ENCODE peak calls at places on chromosomes 4 and X, in ten cellular contexts. U is lung microvascular endothelial cell; G is amygdala; J is DMS 273 treated with DMSO at 0.1 percent for 48 hours; Q is activated effector memory CD4-positive, alpha-beta T cell treated with anti-CD3 and anti-CD28 coated beads, Interleukin-2, amount 50 U/mL, for 16 hours; D is substantia nigra; E is stimulated activated CD4-positive, alpha-beta T cell treated with anti-CD3 and anti-CD28 coated beads, Interleukin-1b, Interleukin-23, amount 100 ng/mL, for 24 hours; X is EH; Z is activated CD4-positive, alpha-beta T cell treated with anti-CD3 and anti-CD28 coated beads, Interleukin-2, amount 10 ng/mL, durations not matched to agents 7 days and 5 days; V is nephron progenitor cell. L is an unnamed sample.

GRCh38 chr4:163895369-163896005 is 401.0 kb downstream of the TMA16 start:
- DNase-seq in D (no peak), J (no peak), E (no peak), G (no peak), Z (peak; percentile 57), U (no peak), X (no peak), V (no peak), Q (peak; percentile 63), L (no peak)

GRCh38 chr4:123260429-123261052 is 136.1 kb upstream of the SPRY1 start:
- DNase-seq in G (no peak), J (no peak), V (no peak), U (no peak), E (no peak), X (no peak), Z (no peak), Q (no peak), D (no peak), L (no peak)

GRCh38 chr4:73615613-73616012 is 4.6 kb downstream of the RASSF6 start:
- DNase-seq in X (no peak), Z (no peak), V (no peak), Q (no peak), J (no peak), U (no peak), G (no peak), E (no peak), D (no peak), L (no peak)

GRCh38 chr4:135192746-135193535 is 991.4 kb upstream of the PABPC4L start:
- DNase-seq in Z (no peak), X (peak; percentile 39), Q (no peak), E (no peak), U (no peak), D (no peak), G (no peak), J (no peak), V (no peak), L (no peak)

GRCh38 chrX:21683910-21684309 is 25.8 kb upstream of the KLHL34 start:
- DNase-seq in E (no peak), G (no peak), Q (no peak), V (no peak), X (peak; percentile 81), D (no peak), U (no peak), J (no peak), Z (no peak), L (no peak)

GRCh38 chrX:1932231-1932630 is 317.4 kb downstream of the ASMT start:
- DNase-seq in U (no peak), D (no peak), J (no peak), Q (no peak), X (peak; percentile 95), G (no peak), Z (no peak), V (no peak), E (no peak), L (no peak)

GRCh38 chrX:2451456-2452316 is 49.1 kb downstream of the DHRSX start:
- DNase-seq in J (no peak), U (no peak), V (no peak), E (no peak), G (no peak), X (peak; percentile 65), Z (no peak), Q (no peak), D (no peak), L (no peak)

GRCh38 chr4:76585897-76586360 is 150.9 kb downstream of the SHROOM3 start:
- DNase-seq in X (no peak), J (no peak), D (peak; percentile 11), Z (peak; percentile 7), G (no peak), Q (peak; percentile 61), E (no peak), U (peak; percentile 48), V (peak; percentile 80), L (no peak)

GRCh38 chr4:102494603-102495002 is 6.6 kb upstream of the NFKB1 start:
- DNase-seq in Z (no peak), D (no peak), G (no peak), V (no peak), U (no peak), Q (no peak), E (no peak), X (no peak), J (no peak), L (no peak)

GRCh38 chr4:114659386-114660008 is 60.9 kb downstream of the UGT8 start:
- DNase-seq in E (peak; percentile 19), J (peak; percentile 21), X (peak; percentile 64), U (peak; percentile 75), V (peak; percentile 58), Z (peak; percentile 38), G (no peak), D (peak; percentile 40), Q (peak; percentile 63), L (peak; percentile 33)

GRCh38 chrX:153900806-153901752 is 3.4 kb upstream of the AVPR2 start:
- DNase-seq in V (no peak), U (peak; percentile 42), Z (peak; percentile 65), G (no peak), X (peak; percentile 95), D (no peak), Q (peak; percentile 82), J (peak; percentile 94), E (no peak), L (no peak)

GRCh38 chrX:19448077-19448476 is 67.2 kb downstream of the MAP3K15 start:
- DNase-seq in G (no peak), E (no peak), Q (no peak), X (no peak), J (no peak), U (no peak), V (no peak), Z (no peak), D (no peak), L (no peak)

GRCh38 chr4:109571494-109571893 is 11.4 kb downstream of the MCUB start:
- DNase-seq in E (no peak), J (no peak), X (no peak), G (no peak), Q (no peak), U (no peak), Z (no peak), D (no peak), V (no peak), L (no peak)

GRCh38 chr4:118797558-118798142 is 38.3 kb downstream of the SEC24D start:
- DNase-seq in D (no peak), E (no peak), G (no peak), U (peak; percentile 87), V (no peak), X (peak; percentile 57), Z (no peak), J (no peak), Q (no peak), L (no peak)

GRCh38 chrX:152878976-152879755 is 18.7 kb upstream of the ZNF185 start:
- DNase-seq in E (no peak), G (no peak), D (no peak), J (no peak), X (no peak), V (no peak), U (no peak), Q (no peak), Z (no peak), L (no peak)

GRCh38 chrX:17453791-17454190 is 78.8 kb downstream of the NHS start:
- DNase-seq in E (no peak), D (no peak), U (no peak), J (no peak), X (peak; percentile 15), Q (no peak), V (no peak), Z (no peak), G (no peak), L (no peak)

GRCh38 chrX:56505866-56506265 is 57.6 kb upstream of the UBQLN2 start:
- DNase-seq in D (no peak), Z (no peak), G (no peak), Q (no peak), J (no peak), U (no peak), V (no peak), E (no peak), X (no peak), L (no peak)

GRCh38 chrX:46587158-46587557 is 13.6 kb downstream of the CHST7 start:
- DNase-seq in U (peak; percentile 58), Q (peak; percentile 68), D (no peak), Z (no peak), V (no peak), G (no peak), J (no peak), X (peak; percentile 74), E (no peak), L (no peak)

GRCh38 chrX:18598413-18598812 is 73.5 kb downstream of the RS1 start:
- DNase-seq in V (no peak), D (no peak), U (no peak), Q (no peak), Z (no peak), J (no peak), X (peak; percentile 3), G (no peak), E (no peak), L (no peak)

GRCh38 chr4:74096265-74096980 is 2.6 kb downstream of the CXCL2 start:
- DNase-seq in V (no peak), Q (no peak), X (no peak), U (peak; percentile 56), E (no peak), Z (no peak), G (no peak), D (no peak), J (no peak), L (no peak)

GRCh38 chrX:116272328-116272727 is 101.8 kb downstream of the AGTR2 start:
- DNase-seq in Z (no peak), X (peak; percentile 43), U (no peak), J (no peak), G (no peak), V (no peak), Q (no peak), E (no peak), D (no peak), L (no peak)

GRCh38 chr4:130333241-130333759 is 1237.3 kb downstream of the C4orf33 start:
- DNase-seq in E (no peak), G (no peak), J (no peak), X (no peak), V (no peak), Z (no peak), U (no peak), Q (no peak), D (no peak), L (no peak)

GRCh38 chr4:7253806-7254205 is 61.5 kb downstream of the SORCS2 start:
- DNase-seq in Z (no peak), U (no peak), Q (no peak), X (no peak), G (no peak), D (no peak), E (no peak), J (peak; percentile 37), V (no peak), L (no peak)

GRCh38 chr4:42655921-42656735 is 777 bp downstream of the ATP8A1 start:
- DNase-seq in E (peak; percentile 14), D (peak; percentile 43), Z (peak; percentile 58), U (peak; percentile 48), J (no peak), V (peak; percentile 58), X (peak; percentile 7), Q (peak; percentile 79), G (peak; percentile 75), L (peak; percentile 50)

GRCh38 chr4:39521253-39521908 is 5.9 kb downstream of the UGDH start:
- DNase-seq in E (no peak), G (no peak), V (no peak), X (peak; percentile 77), Q (no peak), U (peak; percentile 23), D (no peak), J (no peak), Z (no peak), L (no peak)

GRCh38 chrX:35919536-35920309 is at the start of gene CFAP47:
- DNase-seq in D (no peak), V (peak; percentile 52), Q (no peak), Z (no peak), E (no peak), G (no peak), J (peak; percentile 1), U (no peak), X (no peak), L (no peak)

GRCh38 chrX:38116706-38117105 is 104.0 kb downstream of the SRPX start:
- DNase-seq in J (no peak), U (no peak), D (no peak), X (no peak), Q (no peak), G (no peak), V (no peak), Z (no peak), E (no peak), L (no peak)

GRCh38 chr4:172709376-172709775 is 459.2 kb upstream of the GALNT7 start:
- DNase-seq in E (no peak), G (no peak), J (no peak), X (no peak), V (no peak), Z (no peak), D (no peak), Q (no peak), U (no peak), L (no peak)